ENCODE peak calls at places on chromosomes 16 and 17, in five cellular contexts. U, W, Q, S and T are unnamed samples.

GRCh38 chr16:67967183-67967955 is 1.1 kb downstream of the SLC12A4 start:
- DNase-seq in S (no peak), U (no peak), W (peak), Q (no peak), T (no peak)

GRCh38 chr16:15777533-15778203 is 79.2 kb downstream of the MYH11 start:
- DNase-seq in W (peak), Q (no peak), S (no peak), U (peak), T (peak)

GRCh38 chr17:7634384-7634783 is 4.4 kb downstream of the SHBG start:
- DNase-seq in S (no peak), W (peak), Q (no peak), U (no peak), T (no peak)

GRCh38 chr16:84177740-84178070 is 9.2 kb downstream of the TAF1C start:
- DNase-seq in S (no peak), W (peak), Q (no peak), U (no peak), T (no peak)

GRCh38 chr16:31485571-31485970 is 2.6 kb downstream of the SLC5A2 start:
- DNase-seq in W (no peak), S (no peak), U (no peak), Q (no peak), T (no peak)

GRCh38 chr17:61405047-61405685 is 5.5 kb downstream of the TBX2 start:
- DNase-seq in U (no peak), S (no peak), Q (no peak), W (no peak), T (no peak)

GRCh38 chr16:65283238-65283651 is 161.4 kb upstream of the CDH11 start:
- DNase-seq in S (no peak), Q (no peak), W (no peak), U (no peak), T (peak)

GRCh38 chr16:30470632-30471007 is 1.9 kb upstream of the ITGAL start:
- DNase-seq in Q (no peak), W (no peak), S (no peak), U (no peak), T (no peak)

GRCh38 chr16:85878875-85879274 is 20.1 kb upstream of the IRF8 start:
- DNase-seq in W (peak), U (no peak), Q (peak), S (no peak), T (no peak)

GRCh38 chr17:57541472-57542394 is 203.4 kb downstream of the CCDC182 start:
- DNase-seq in S (no peak), W (no peak), U (no peak), Q (no peak), T (no peak)

GRCh38 chr17:66533572-66533971 is 231.2 kb downstream of the PRKCA start:
- DNase-seq in U (no peak), W (no peak), S (no peak), Q (no peak), T (no peak)

GRCh38 chr17:14381606-14382005 is 80.7 kb downstream of the HS3ST3B1 start:
- DNase-seq in U (no peak), Q (no peak), W (no peak), S (no peak), T (no peak)

GRCh38 chr17:75919611-75920010 is 14.9 kb upstream of the MRPL38 start:
- DNase-seq in U (no peak), Q (no peak), W (no peak), S (no peak), T (no peak)

GRCh38 chr17:57876866-57877237 is 27.0 kb upstream of the MRPS23 start:
- DNase-seq in Q (no peak), U (no peak), S (no peak), W (no peak), T (no peak)

GRCh38 chr16:50548659-50549560 is 714 bp downstream of the NKD1 start:
- DNase-seq in S (no peak), W (peak), U (no peak), Q (no peak), T (no peak)

GRCh38 chr17:31917065-31917529 is 15.6 kb upstream of the UTP6 start:
- DNase-seq in U (no peak), Q (no peak), W (no peak), S (no peak), T (no peak)

GRCh38 chr17:27651411-27652345 is 20.7 kb downstream of the LGALS9 start:
- DNase-seq in U (no peak), Q (peak), S (peak), W (peak), T (peak)

GRCh38 chr17:47905221-47905733 is 9.2 kb downstream of the SP2 start:
- DNase-seq in W (peak), U (no peak), S (peak), Q (no peak), T (no peak)

GRCh38 chr17:47906443-47906842 is 10.4 kb downstream of the SP2 start:
- DNase-seq in Q (no peak), W (no peak), U (no peak), S (no peak), T (no peak)

GRCh38 chr17:47913050-47913449 is 17.0 kb downstream of the SP2 start:
- DNase-seq in U (no peak), Q (no peak), W (no peak), S (no peak), T (no peak)

GRCh38 chr17:47902039-47902744 is 6.2 kb downstream of the SP2 start:
- DNase-seq in U (peak), W (no peak), Q (no peak), S (no peak), T (no peak)

DNA sequence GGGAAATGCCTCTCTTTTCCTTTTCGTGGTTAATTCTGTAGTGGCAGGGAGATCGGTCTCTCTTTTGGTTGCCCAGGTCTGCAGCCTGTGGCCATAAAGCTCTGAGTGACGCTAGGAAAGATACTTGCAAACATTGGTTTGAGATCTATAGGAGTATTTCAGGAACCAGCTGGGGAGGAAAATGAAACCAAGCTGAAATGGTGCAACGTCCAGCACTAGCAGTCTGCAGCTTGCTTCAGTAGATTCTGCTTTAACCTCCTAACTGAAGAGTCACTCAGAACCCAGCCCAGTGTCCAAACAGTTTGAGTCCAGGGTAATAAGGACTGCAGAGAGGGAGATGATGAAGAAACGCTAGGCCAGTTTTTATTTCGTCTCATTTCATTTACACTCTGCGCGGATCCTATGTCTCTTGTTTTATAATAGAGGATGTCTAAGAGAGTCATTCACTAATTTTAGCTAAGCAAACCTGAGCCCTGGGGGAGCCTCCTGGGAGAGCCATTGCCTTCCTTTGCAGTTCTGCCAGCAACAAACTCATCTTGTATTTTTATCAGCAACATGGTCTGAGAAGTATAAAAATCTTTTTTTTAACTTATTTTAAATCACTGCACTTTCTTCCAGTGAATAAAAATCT is 12.0 kb downstream of the SP2 start:
- DNase-seq in U (no peak), S (no peak), Q (no peak), W (no peak), T (no peak)
- H3K4me3 ChIP-seq in U (no peak), S (no peak), Q (no peak), W (no peak), T (no peak)

GRCh38 chr17:29149431-29150064 is 30.6 kb downstream of the MYO18A start:
- DNase-seq in W (peak), U (no peak), S (no peak), Q (no peak), T (no peak)

GRCh38 chr17:29147682-29148081 is 32.5 kb downstream of the MYO18A start:
- DNase-seq in W (no peak), S (no peak), U (no peak), Q (no peak), T (no peak)

GRCh38 chr17:29146369-29146972 is 33.7 kb downstream of the MYO18A start:
- DNase-seq in U (no peak), Q (no peak), W (no peak), S (no peak), T (no peak)

GRCh38 chr17:29148790-29149430 is 31.3 kb downstream of the MYO18A start:
- DNase-seq in Q (peak), W (peak), S (peak), U (peak), T (peak)

GRCh38 chr17:29148257-29148789 is 31.9 kb downstream of the MYO18A start:
- DNase-seq in S (no peak), Q (no peak), W (no peak), U (no peak), T (no peak)
- H3K4me3 ChIP-seq in S (peak), Q (no peak), W (peak), U (no peak), T (peak)

GRCh38 chr17:42097691-42098661 is at the start of gene ZNF385C:
- DNase-seq in W (no peak), U (no peak), S (no peak), Q (no peak), T (no peak)
- H3K4me3 ChIP-seq in W (no peak), U (peak), S (no peak), Q (no peak), T (no peak)

DNA sequence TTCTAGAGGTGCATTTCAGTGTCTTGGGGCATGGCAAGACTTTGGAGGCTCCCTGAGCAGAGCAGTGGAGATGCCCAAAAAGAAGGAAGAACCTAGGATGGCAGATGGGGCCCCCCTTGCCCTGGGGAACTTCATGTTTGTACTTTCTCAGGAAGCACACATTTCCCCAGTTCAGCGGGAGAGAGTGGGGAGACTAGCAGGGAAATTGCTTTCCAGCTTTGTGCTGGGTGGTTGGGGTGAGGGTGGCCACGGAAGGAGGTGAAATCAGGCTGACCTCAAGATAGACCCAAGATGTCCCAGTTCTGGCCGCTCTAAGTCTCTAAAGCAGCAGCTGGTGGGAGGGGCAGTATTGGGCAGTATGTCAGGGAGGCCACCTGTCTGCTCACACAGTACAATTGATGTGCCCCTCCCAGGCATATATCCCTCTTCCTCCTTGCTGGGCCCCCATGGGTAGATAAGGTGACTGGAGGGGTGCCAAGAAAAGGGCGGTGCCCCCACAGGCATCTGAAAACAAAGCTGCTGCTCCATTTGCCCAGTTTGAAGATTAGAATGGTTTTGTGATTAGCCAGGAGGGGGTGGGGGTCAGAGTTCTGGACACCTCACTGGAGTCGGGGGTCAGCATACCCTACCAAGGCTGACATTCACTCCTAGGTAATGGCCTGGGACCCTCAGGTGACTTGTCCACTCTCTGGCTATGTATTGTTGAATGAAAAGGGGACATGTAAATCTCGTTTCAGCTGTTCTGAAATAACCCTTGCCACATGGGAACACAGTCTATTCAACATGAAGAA is 17.1 kb upstream of the NAGLU start:
- DNase-seq in Q (no peak), S (no peak), W (no peak), U (no peak), T (no peak)
- H3K4me3 ChIP-seq in Q (no peak), S (no peak), W (peak), U (no peak), T (no peak)

GRCh38 chr17:78737332-78737731 is 44.7 kb downstream of the CYTH1 start:
- DNase-seq in W (peak), U (no peak), Q (no peak), S (no peak), T (no peak)
- H3K4me3 ChIP-seq in W (no peak), U (no peak), Q (no peak), S (no peak), T (peak)

DNA sequence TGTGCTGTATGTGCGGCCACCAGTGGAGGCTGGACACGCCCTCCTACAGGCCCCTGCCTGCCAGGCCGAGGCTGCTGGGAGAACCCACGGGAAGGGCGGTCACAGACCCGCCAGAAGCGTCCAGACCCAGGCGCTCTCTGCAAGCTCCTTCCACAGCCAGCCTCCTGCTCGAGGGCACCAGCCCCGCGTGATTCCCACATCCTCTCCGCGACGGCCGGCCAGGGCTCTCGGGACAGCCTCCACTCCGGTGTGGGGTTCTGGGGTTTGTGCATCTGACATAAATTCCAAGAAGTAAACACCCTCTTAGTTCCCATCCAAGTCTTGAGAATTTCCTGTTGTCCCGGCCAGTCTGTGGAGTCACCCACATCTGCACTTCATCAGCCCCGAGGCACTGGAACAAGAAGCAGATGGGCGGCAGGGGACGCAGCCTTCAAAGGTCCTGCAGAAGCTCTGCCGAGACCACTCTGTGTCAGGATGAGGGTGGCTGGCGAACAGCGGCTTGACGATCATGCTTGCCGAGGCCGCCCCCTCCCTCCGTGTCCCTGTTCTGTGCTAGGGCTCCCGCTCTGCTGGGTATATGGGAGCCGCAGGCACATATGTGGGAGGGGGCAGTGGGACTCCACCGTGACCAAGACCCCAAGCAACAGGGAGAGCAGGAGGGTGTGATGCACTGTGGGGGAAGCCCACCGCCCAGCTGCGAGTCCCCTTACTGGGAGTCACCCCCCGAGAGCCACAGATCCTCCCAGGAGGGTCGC is 2.4 kb upstream of the TMEM204 start:
- DNase-seq in Q (peak), S (no peak), W (peak), U (no peak), T (no peak)
- H3K4me3 ChIP-seq in Q (no peak), S (no peak), W (peak), U (no peak), T (no peak)